ENCODE peak calls at places on chromosome 16, in eight cellular contexts. B is H7, H is sigmoid colon, T is cardiac fibroblast, L is uterus, K is epithelial cell of esophagus, O is AG04449, N is AG10803. C is an unnamed sample.

GRCh38 chr16:1981398-1981836 is at the start of gene NOXO1:
- DNase-seq in L (no peak), N (no peak), B (peak), T (no peak), K (no peak), O (no peak), H (no peak), C (no peak)

GRCh38 chr16:9040766-9041430 is 50.5 kb upstream of the HAPSTR1 start:
- DNase-seq in N (no peak), H (no peak), K (peak), O (no peak), L (no peak), T (no peak), B (no peak), C (no peak)

GRCh38 chr16:1224558-1224957 is 510 bp downstream of the TPSG1 start:
- DNase-seq in L (no peak), N (no peak), B (no peak), H (no peak), O (no peak), T (no peak), K (no peak), C (no peak)

GRCh38 chr16:67551972-67552371 is 10.4 kb upstream of the CTCF start:
- DNase-seq in H (peak), L (no peak), K (no peak), B (no peak), N (no peak), T (no peak), O (no peak), C (no peak)

GRCh38 chr16:11316331-11317015 is 28.8 kb upstream of the RMI2 start:
- DNase-seq in T (peak), O (no peak), N (no peak), K (no peak), H (no peak), L (no peak), B (peak), C (no peak)

GRCh38 chr16:70548936-70549335 is 25.3 kb downstream of the SF3B3 start:
- DNase-seq in N (no peak), B (no peak), O (no peak), H (no peak), K (peak), L (no peak), T (peak), C (no peak)

GRCh38 chr16:86343111-86343642 is 167.2 kb upstream of the FOXF1 start:
- DNase-seq in O (no peak), H (peak), N (peak), K (no peak), B (peak), T (peak), L (peak), C (no peak)

GRCh38 chr16:22232277-22233049 is 26.4 kb downstream of the EEF2K start:
- DNase-seq in H (no peak), T (peak), L (no peak), O (no peak), N (no peak), K (peak), B (no peak), C (no peak)

GRCh38 chr16:77782694-77783093 is 5.7 kb upstream of the VAT1L start:
- DNase-seq in H (no peak), K (peak), B (peak), L (no peak), T (peak), O (no peak), N (no peak), C (no peak)

GRCh38 chr16:86483-86952 is 8.5 kb downstream of the MPG start:
- DNase-seq in K (no peak), O (no peak), H (no peak), B (no peak), N (no peak), T (no peak), L (no peak), C (no peak)

GRCh38 chr16:23771642-23772041 is 16.8 kb downstream of the CHP2 start:
- DNase-seq in K (peak), N (no peak), B (no peak), T (no peak), H (no peak), L (no peak), O (no peak), C (no peak)

GRCh38 chr16:3576211-3576610 is 992 bp downstream of the NLRC3 start:
- DNase-seq in B (peak), L (no peak), H (no peak), O (no peak), N (no peak), K (no peak), T (no peak), C (no peak)

GRCh38 chr16:23948949-23949392 is 113.2 kb downstream of the PRKCB start:
- DNase-seq in B (no peak), N (no peak), H (no peak), L (no peak), K (no peak), T (no peak), O (no peak), C (no peak)

GRCh38 chr16:2159052-2159838 is 3.7 kb downstream of the TRAF7 start:
- DNase-seq in B (no peak), T (peak), O (no peak), H (peak), K (no peak), N (peak), L (peak), C (no peak)

GRCh38 chr16:28904363-28904762 is 20.7 kb downstream of the RABEP2 start:
- DNase-seq in T (no peak), B (no peak), L (no peak), H (no peak), N (no peak), O (no peak), K (no peak), C (no peak)

GRCh38 chr16:53435066-53435688 is 906 bp downstream of the RBL2 start:
- DNase-seq in L (peak), N (peak), O (peak), T (peak), H (peak), B (peak), K (peak), C (peak)

GRCh38 chr16:2335286-2335895 is 5.1 kb downstream of the ABCA3 start:
- DNase-seq in K (no peak), H (no peak), B (no peak), T (no peak), O (no peak), N (no peak), L (no peak), C (no peak)

GRCh38 chr16:51763072-51763658 is 612.1 kb upstream of the SALL1 start:
- DNase-seq in L (no peak), T (no peak), K (no peak), O (no peak), B (peak), N (no peak), H (no peak), C (no peak)

GRCh38 chr16:69171325-69172095 is 15.5 kb upstream of the SNTB2 start:
- DNase-seq in N (peak), K (no peak), L (no peak), T (peak), H (no peak), B (peak), O (peak), C (no peak)

GRCh38 chr16:85709766-85710423 is 21.1 kb upstream of the GINS2 start:
- DNase-seq in H (no peak), O (no peak), L (no peak), N (no peak), T (no peak), B (peak), K (no peak), C (no peak)

GRCh38 chr16:85192233-85192632 is 80.0 kb upstream of the CIBAR2 start:
- DNase-seq in L (no peak), N (no peak), T (no peak), K (peak), B (no peak), H (no peak), O (no peak), C (no peak)

GRCh38 chr16:80203821-80204220 is 337.0 kb upstream of the DYNLRB2 start:
- DNase-seq in B (no peak), L (no peak), O (no peak), H (no peak), T (no peak), K (peak), N (no peak), C (no peak)

GRCh38 chr16:87075319-87075860 is 241.8 kb downstream of the C16orf95 start:
- DNase-seq in O (no peak), H (peak), N (no peak), B (no peak), T (no peak), K (no peak), L (no peak), C (no peak)

DNA sequence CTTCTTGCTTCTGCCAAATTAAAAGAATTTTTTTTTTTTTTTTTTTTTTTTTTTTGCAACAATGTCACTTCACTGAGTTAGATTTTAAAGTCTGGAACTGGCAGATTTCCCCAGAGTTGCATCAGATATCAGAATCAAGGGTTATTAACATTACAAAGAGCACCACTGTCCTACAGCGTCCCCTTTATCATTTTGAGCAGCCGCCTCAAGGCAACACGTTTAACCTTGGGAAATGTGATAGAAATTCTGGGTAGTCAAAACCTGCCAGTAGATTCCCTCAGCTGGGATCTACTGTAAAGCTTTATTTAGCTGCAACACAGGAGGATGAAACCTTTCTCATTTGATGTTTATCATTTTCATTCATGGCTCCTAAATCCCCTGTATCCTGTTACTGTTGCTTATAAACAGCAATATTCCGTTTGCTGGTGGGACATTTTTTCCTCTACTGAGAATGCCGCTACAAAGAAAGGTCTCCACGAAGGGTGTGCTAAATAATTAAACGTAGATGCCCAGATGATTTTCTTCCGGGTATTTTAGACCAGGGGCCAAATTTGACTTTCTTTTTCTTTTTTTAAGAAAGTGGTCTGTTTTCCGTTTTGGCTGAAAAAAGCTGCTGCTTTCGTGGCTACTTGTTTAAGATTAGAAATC is 436.1 kb upstream of the GOT2 start:
- DNase-seq in B (peak), O (no peak), T (no peak), N (no peak), H (no peak), K (no peak), L (no peak), C (no peak)
- H3K4me3 ChIP-seq in B (no peak), O (no peak), T (no peak), N (no peak), H (no peak), K (no peak), L (no peak), C (no peak)

GRCh38 chr16:81740163-81740562 is 38.9 kb upstream of the PLCG2 start:
- DNase-seq in L (no peak), H (no peak), O (no peak), N (no peak), T (no peak), B (peak), K (no peak), C (no peak)
- H3K4me3 ChIP-seq in L (no peak), H (no peak), O (no peak), N (no peak), T (no peak), B (no peak), K (no peak), C (no peak)

GRCh38 chr16:30352488-30353401 is 2.4 kb downstream of the CD2BP2 start:
- DNase-seq in H (no peak), L (no peak), T (no peak), O (no peak), K (no peak), B (no peak), N (no peak), C (no peak)

GRCh38 chr16:30351586-30352419 is 3.3 kb downstream of the CD2BP2 start:
- DNase-seq in H (peak), T (peak), O (peak), L (peak), K (no peak), N (peak), B (no peak), C (no peak)

GRCh38 chr16:30355144-30355953 is at the start of gene CD2BP2:
- DNase-seq in N (peak), L (peak), O (peak), K (peak), H (peak), T (peak), B (peak), C (peak)

GRCh38 chr16:30354423-30355143 is 525 bp downstream of the CD2BP2 start:
- DNase-seq in L (no peak), B (peak), T (no peak), N (no peak), O (no peak), H (no peak), K (no peak), C (no peak)

GRCh38 chr16:30353438-30354129 is 1.5 kb downstream of the CD2BP2 start:
- DNase-seq in N (no peak), B (no peak), K (no peak), H (no peak), O (no peak), T (no peak), L (no peak), C (no peak)
- H3K4me3 ChIP-seq in N (peak), B (no peak), K (peak), H (no peak), O (peak), T (peak), L (no peak), C (peak)

GRCh38 chr16:74297296-74297665 is 667 bp downstream of the PSMD7 start:
- DNase-seq in N (peak), O (no peak), K (peak), B (peak), L (no peak), T (peak), H (no peak), C (no peak)
- H3K4me3 ChIP-seq in N (peak), O (peak), K (peak), B (peak), L (peak), T (peak), H (peak), C (peak)

C was measured in HFF-Myc.